ENCODE peak calls at places on chromosomes 4 and X, in ten cellular contexts. Q is activated naive CD4-positive, alpha-beta T cell treated with anti-CD3 and anti-CD28 coated beads, Interleukin-2, amount 50 U/mL, for 72 hours; H is central memory CD8-positive, alpha-beta T cell; C is foreskin keratinocyte; E is WTC11; Y is right cardiac atrium; L is activated T-helper 17 cell treated with anti-CD3 and anti-CD28 coated beads, Interleukin-2, amount 50 U/mL, for 72 hours; J is left lung; D is stimulated activated naive B cell treated with anti-CD40 and anti-IgM and Interleukin-4, amounts not matched to agents 10 μg/mL and 1 μg/mL and 100 μg/mL, for 72 hours; W is heart right ventricle. O is an unnamed sample.

GRCh38 chr4:1234296-1234695 is 14.6 kb downstream of the CTBP1 start:
- ATAC-seq in L (no peak), Q (no peak), Y (peak; percentile 22), C (no peak), W (peak; percentile 29), E (no peak), D (no peak), J (peak; percentile 12), H (no peak), O (peak; percentile 42)

GRCh38 chr4:142366821-142367220 is 479.3 kb downstream of the INPP4B start:
- ATAC-seq in H (no peak), Q (peak; percentile 63), D (no peak), L (peak; percentile 65), Y (no peak), J (no peak), E (peak; percentile 68), W (peak; percentile 29), C (peak; percentile 72), O (no peak)

GRCh38 chrX:50098241-50098640 is 102.6 kb downstream of the AKAP4 start:
- ATAC-seq in Q (no peak), L (no peak), Y (no peak), C (no peak), H (no peak), D (no peak), J (no peak), E (no peak), W (no peak), O (no peak)

GRCh38 chr4:88573995-88574394 is 18.3 kb upstream of the HERC3 start:
- ATAC-seq in J (no peak), Q (no peak), W (peak; percentile 76), Y (peak; percentile 52), L (no peak), E (peak; percentile 98), D (no peak), C (peak; percentile 57), H (no peak), O (no peak)

GRCh38 chr4:90183254-90183653 is 56.1 kb downstream of the CCSER1 start:
- ATAC-seq in J (no peak), D (no peak), L (no peak), C (no peak), Y (no peak), Q (no peak), W (no peak), E (no peak), H (no peak), O (no peak)

GRCh38 chr4:971670-972500 is 1.5 kb downstream of the DGKQ start:
- ATAC-seq in D (no peak), E (no peak), C (no peak), Q (no peak), W (no peak), J (no peak), Y (no peak), H (no peak), L (no peak), O (no peak)

GRCh38 chr4:126582737-126583136 is 1050.0 kb upstream of the INTU start:
- ATAC-seq in Q (no peak), J (peak; percentile 30), Y (no peak), E (peak; percentile 80), W (no peak), D (no peak), L (no peak), C (no peak), H (no peak), O (no peak)

GRCh38 chr4:89700766-89701165 is 136.2 kb downstream of the SNCA start:
- ATAC-seq in E (no peak), C (peak; percentile 34), Q (no peak), J (no peak), L (no peak), Y (no peak), W (no peak), D (no peak), H (no peak), O (no peak)

GRCh38 chr4:89029591-89029990 is 27.4 kb downstream of the FAM13A start:
- ATAC-seq in Y (no peak), H (peak; percentile 62), W (no peak), E (no peak), L (peak; percentile 87), J (no peak), D (no peak), C (no peak), Q (peak; percentile 90), O (no peak)

GRCh38 chr4:26039950-26040349 is 125.9 kb downstream of the SMIM20 start:
- ATAC-seq in Y (peak; percentile 55), H (no peak), J (peak; percentile 54), W (no peak), Q (no peak), D (no peak), C (no peak), E (no peak), L (no peak), O (no peak)

GRCh38 chr4:80255374-80256095 is 10.9 kb upstream of the FGF5 start:
- ATAC-seq in Q (no peak), J (no peak), H (no peak), E (no peak), Y (no peak), W (no peak), L (no peak), C (no peak), D (no peak), O (no peak)

GRCh38 chr4:162126754-162127153 is 37.0 kb downstream of the FSTL5 start:
- ATAC-seq in J (no peak), L (no peak), D (no peak), E (peak; percentile 53), C (no peak), H (no peak), W (no peak), Y (no peak), Q (no peak), O (no peak)

GRCh38 chrX:50988649-50989048 is 78.1 kb downstream of the BMP15 start:
- ATAC-seq in J (peak; percentile 74), D (peak; percentile 29), H (no peak), L (no peak), Y (peak; percentile 41), W (no peak), Q (no peak), E (peak; percentile 56), C (peak; percentile 62), O (no peak)

GRCh38 chr4:35447474-35447873 is 796.8 kb downstream of the ARAP2 start:
- ATAC-seq in Y (no peak), H (no peak), Q (no peak), D (no peak), L (no peak), E (no peak), C (no peak), W (no peak), J (no peak), O (no peak)

GRCh38 chr4:67934628-67935027 is 28.7 kb downstream of the TMPRSS11A start:
- ATAC-seq in Y (no peak), L (no peak), C (peak; percentile 40), W (no peak), Q (peak; percentile 73), D (no peak), H (no peak), J (no peak), E (peak; percentile 93), O (no peak)

GRCh38 chrX:133911816-133912495 is 73.4 kb downstream of the GPC3 start:
- ATAC-seq in C (no peak), E (no peak), H (no peak), D (no peak), Q (no peak), L (no peak), W (no peak), Y (no peak), J (no peak), O (no peak)

GRCh38 chrX:136689441-136689840 is 41.5 kb downstream of the CD40LG start:
- ATAC-seq in E (peak; percentile 74), H (no peak), W (no peak), Y (no peak), D (no peak), J (no peak), C (no peak), Q (no peak), L (peak; percentile 20), O (no peak)

GRCh38 chrX:100695991-100696390 is 35.9 kb downstream of the SYTL4 start:
- ATAC-seq in C (peak; percentile 82), L (no peak), J (no peak), D (no peak), Q (no peak), Y (no peak), H (no peak), E (no peak), W (no peak), O (no peak)

GRCh38 chr4:28883211-28883610 is 1837.0 kb upstream of the PCDH7 start:
- ATAC-seq in J (no peak), C (peak; percentile 98), Q (no peak), Y (no peak), L (no peak), H (no peak), W (no peak), D (no peak), E (no peak), O (no peak)

GRCh38 chrX:22134681-22135080 is 102.6 kb downstream of the PHEX start:
- ATAC-seq in Q (no peak), Y (no peak), H (no peak), W (peak; percentile 52), C (peak; percentile 86), E (no peak), D (no peak), L (peak; percentile 44), J (peak; percentile 69), O (peak; percentile 61)

GRCh38 chr4:168667397-168667796 is 170.5 kb downstream of the PALLD start:
- ATAC-seq in E (no peak), L (no peak), Y (no peak), W (no peak), C (no peak), D (no peak), J (no peak), H (no peak), Q (no peak), O (no peak)

GRCh38 chr4:6632125-6632524 is 8.4 kb upstream of the MRFAP1 start:
- ATAC-seq in L (no peak), J (no peak), Q (no peak), D (no peak), W (no peak), Y (no peak), H (no peak), C (no peak), E (no peak), O (no peak)

GRCh38 chr4:151644625-151645024 is 116.2 kb downstream of the GATB start:
- ATAC-seq in W (no peak), Y (no peak), H (no peak), L (no peak), C (peak; percentile 31), D (no peak), J (no peak), E (peak; percentile 78), Q (no peak), O (no peak)

GRCh38 chr4:109183851-109184345 is 118.6 kb downstream of the COL25A1 start:
- ATAC-seq in Q (no peak), Y (no peak), D (no peak), J (no peak), H (no peak), L (no peak), C (no peak), W (no peak), E (no peak), O (no peak)

GRCh38 chr4:726235-726787 is 20.7 kb downstream of the PCGF3 start:
- ATAC-seq in C (no peak), E (no peak), Q (no peak), H (no peak), D (no peak), W (peak; percentile 39), L (no peak), Y (peak; percentile 39), J (peak; percentile 19), O (no peak)

O was measured in gastroesophageal sphincter.